ENCODE peak calls at places on chromosome 7, in five cellular contexts. J is IMR-90, O is esophagus squamous epithelium, N is ovary, V is endothelial cell of umbilical vein. W is an unnamed sample. For H3K4me1, the result is how much of the 10 kb centered on the place peaks cover.

GRCh38 chr7:11212080-11212711 is 238.5 kb downstream of the PHF14 start:
- DNase-seq in J (peak), O (no peak), V (peak), N (peak), W (peak)

GRCh38 chr7:144102041-144102440 is 7.3 kb upstream of the OR2A2 start:
- DNase-seq in J (no peak), O (no peak), N (no peak), V (no peak), W (no peak)

GRCh38 chr7:76326646-76327233 is 24.3 kb downstream of the HSPB1 start:
- DNase-seq in J (peak), N (no peak), O (no peak), V (peak), W (no peak)

GRCh38 chr7:26397326-26397725 is 105.7 kb downstream of the SNX10 start:
- DNase-seq in N (no peak), J (no peak), V (no peak), O (no peak), W (no peak)

GRCh38 chr7:92485974-92486373 is 8.2 kb upstream of the ERVW-1 start:
- DNase-seq in V (no peak), J (no peak), N (no peak), O (no peak), W (peak)

GRCh38 chr7:99112097-99112496 is 31.8 kb downstream of the SMURF1 start:
- DNase-seq in O (no peak), V (no peak), J (no peak), N (no peak), W (no peak)

GRCh38 chr7:98423043-98423442 is 22.2 kb upstream of the BAIAP2L1 start:
- DNase-seq in V (no peak), J (peak), O (no peak), N (no peak), W (no peak)

GRCh38 chr7:70794962-70795361 is 337.0 kb upstream of the GALNT17 start:
- DNase-seq in N (no peak), J (no peak), O (no peak), V (no peak), W (no peak)

GRCh38 chr7:83325083-83325482 is 162.4 kb upstream of the PCLO start:
- DNase-seq in J (no peak), V (no peak), N (no peak), O (no peak), W (no peak)

GRCh38 chr7:32428546-32428945 is 61.6 kb downstream of the LSM5 start:
- DNase-seq in N (no peak), O (no peak), V (no peak), J (no peak), W (no peak)

GRCh38 chr7:55570218-55570873 is 2.0 kb downstream of the VOPP1 start:
- DNase-seq in J (no peak), V (peak), O (no peak), N (no peak), W (no peak)

GRCh38 chr7:5282464-5283316 is at the start of gene SLC29A4:
- DNase-seq in V (no peak), O (no peak), J (no peak), N (peak), W (peak)

GRCh38 chr7:55555160-55555559 is 17.1 kb downstream of the VOPP1 start:
- DNase-seq in J (no peak), O (no peak), N (no peak), V (no peak), W (no peak)

GRCh38 chr7:143147070-143147469 is 15.2 kb downstream of the PIP start:
- DNase-seq in O (no peak), J (no peak), V (no peak), N (no peak), W (no peak)

GRCh38 chr7:28533731-28534531 is 121.6 kb downstream of the CREB5 start:
- DNase-seq in J (peak), V (peak), N (peak), O (no peak), W (no peak)

GRCh38 chr7:150378115-150378852 is 846 bp upstream of the ZNF775 start:
- DNase-seq in V (peak), J (peak), O (no peak), N (peak), W (peak)

GRCh38 chr7:52233248-52233647 is 802.2 kb upstream of the POM121L12 start:
- DNase-seq in J (no peak), O (no peak), V (no peak), N (no peak), W (no peak)

GRCh38 chr7:26729150-26729772 is 135.1 kb downstream of the SKAP2 start:
- DNase-seq in O (no peak), J (no peak), V (no peak), N (no peak), W (no peak)

GRCh38 chr7:86943447-86943846 is 116.0 kb downstream of the ELAPOR2 start:
- DNase-seq in J (no peak), N (no peak), O (no peak), V (no peak), W (no peak)

GRCh38 chr7:16345979-16346958 is 75.1 kb downstream of the CRPPA start:
- DNase-seq in V (no peak), O (no peak), J (peak), N (no peak), W (no peak)

GRCh38 chr7:44602576-44602910 is 3.9 kb upstream of the OGDH start:
- DNase-seq in V (no peak), N (no peak), O (no peak), J (no peak), W (no peak)

GRCh38 chr7:131010714-131011436 is 276.9 kb upstream of the KLF14 start:
- DNase-seq in O (no peak), V (no peak), N (no peak), J (peak), W (no peak)

GRCh38 chr7:53485354-53485753 is 449.9 kb downstream of the POM121L12 start:
- DNase-seq in N (no peak), V (no peak), J (no peak), O (no peak), W (no peak)

GRCh38 chr7:143429770-143430698 is 13.2 kb upstream of the TAS2R60 start:
- DNase-seq in J (peak), O (no peak), V (peak), N (no peak), W (no peak)

GRCh38 chr7:39609462-39610149 is 13.8 kb upstream of the RALA start:
- DNase-seq in V (peak), J (no peak), N (no peak), O (no peak), W (no peak)

GRCh38 chr7:123769371-123769770 is 20.6 kb upstream of the WASL start:
- DNase-seq in O (no peak), V (peak), N (no peak), J (peak), W (no peak)

GRCh38 chr7:155975490-155975889 is 163.2 kb upstream of the SHH start:
- DNase-seq in J (no peak), N (no peak), V (no peak), O (no peak), W (peak)

GRCh38 chr7:31311465-31312074 is 29.0 kb downstream of the NEUROD6 start:
- DNase-seq in N (no peak), J (no peak), V (no peak), O (no peak), W (no peak)

GRCh38 chr7:150801946-150802771 is 1.6 kb downstream of the TMEM176A start:
- DNase-seq in N (no peak), O (no peak), J (no peak), V (no peak), W (peak)

GRCh38 chr7:159263430-159263829 is 118.8 kb upstream of the VIPR2 start:
- DNase-seq in V (no peak), J (no peak), N (no peak), O (no peak), W (no peak)

GRCh38 chr7:18363751-18364402 is 131.7 kb upstream of the HDAC9 start:
- DNase-seq in V (no peak), J (no peak), O (no peak), N (no peak), W (no peak)

GRCh38 chr7:77691892-77692491 is 4.3 kb upstream of the RSBN1L start:
- DNase-seq in N (no peak), O (no peak), V (no peak), J (no peak), W (peak)

GRCh38 chr7:73738220-73738611 is 386 bp downstream of the ABHD11 start:
- DNase-seq in J (peak), V (peak), N (peak), O (no peak), W (peak)

GRCh38 chr7:73736885-73737284 is 1.7 kb downstream of the ABHD11 start:
- DNase-seq in N (no peak), J (no peak), V (no peak), O (no peak), W (no peak)

GRCh38 chr7:73737491-73738219 is 947 bp downstream of the ABHD11 start:
- DNase-seq in V (no peak), J (no peak), N (no peak), O (no peak), W (no peak)

GRCh38 chr7:73734619-73735525 is 3.7 kb downstream of the ABHD11 start:
- DNase-seq in O (no peak), V (peak), J (peak), N (no peak), W (peak)

DNA sequence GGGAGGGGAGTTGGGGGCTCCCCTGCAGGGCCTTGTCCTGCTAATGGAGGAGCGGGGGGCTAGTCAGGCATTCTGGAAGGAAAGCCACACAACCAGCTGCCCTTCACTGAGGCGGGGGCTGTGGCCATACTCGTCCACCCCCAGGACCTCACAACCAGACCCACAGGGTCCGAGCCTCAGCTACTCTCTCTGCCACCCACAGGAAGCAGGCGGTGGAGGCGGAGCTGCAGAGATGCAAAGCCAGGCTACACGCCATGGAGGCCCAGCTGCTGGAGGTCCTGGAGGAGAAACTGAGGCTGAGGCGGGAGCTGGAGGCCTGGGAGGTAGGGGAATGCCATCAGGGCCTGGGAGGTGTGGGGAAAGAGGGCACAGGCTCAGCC is 3.1 kb downstream of the ABHD11 start:
- DNase-seq in N (no peak), V (no peak), O (no peak), J (no peak), W (peak)
- H3K27ac ChIP-seq in N (no peak), V (no peak), O (peak), J (no peak), W (peak)

GRCh38 chr7:7148799-7149481 is 33.4 kb upstream of the C1GALT1 start:
- DNase-seq in O (no peak), J (no peak), V (no peak), N (no peak), W (no peak)
- TF ChIP-seq POLR2A in O (no peak), J (no peak), V (no peak), N (no peak), W (no peak)

DNA sequence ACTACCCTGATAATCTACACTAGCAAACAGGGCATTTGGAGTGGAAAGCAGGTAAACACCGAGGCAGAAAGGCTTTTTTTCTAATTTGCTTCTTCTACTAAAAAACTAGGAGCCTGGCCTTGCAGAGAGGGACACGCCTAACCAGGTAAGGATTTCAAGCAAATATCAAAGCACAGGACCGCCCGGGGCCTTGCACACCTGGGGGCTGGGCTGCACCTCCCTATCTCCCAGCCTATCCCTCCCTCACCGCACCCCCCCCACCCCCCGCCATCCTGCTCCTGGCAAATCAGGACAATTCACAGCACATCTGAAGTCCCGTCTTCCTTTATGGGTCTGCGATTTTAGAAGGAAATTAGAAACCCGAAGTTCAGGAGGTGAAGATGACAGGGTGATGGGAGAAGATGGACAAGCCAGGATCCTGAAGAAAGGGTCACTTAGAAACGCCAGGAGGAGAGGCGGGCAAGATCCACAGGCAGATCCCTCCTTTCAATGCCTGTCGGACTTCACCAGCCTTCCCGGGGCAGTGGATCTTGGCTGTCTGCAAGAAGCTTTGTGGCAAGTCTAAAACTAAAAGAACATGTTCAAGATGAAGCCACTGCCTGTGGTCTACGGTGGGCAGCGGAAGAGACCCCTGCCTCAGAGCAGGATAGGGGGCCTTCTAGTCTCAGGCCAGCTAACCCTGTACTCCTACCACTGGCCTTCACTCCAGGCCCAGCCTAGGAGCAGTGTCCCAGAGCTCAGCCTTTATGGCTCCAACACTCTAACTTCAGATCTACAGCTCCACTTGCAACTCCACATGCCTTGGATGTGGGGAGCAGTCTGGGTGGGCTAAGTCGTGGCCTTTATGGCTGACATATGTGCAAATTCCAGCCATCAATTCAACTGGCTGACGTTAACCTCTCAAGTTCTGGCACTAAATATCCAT is 43.9 kb downstream of the TNS3 start:
- DNase-seq in V (no peak), J (no peak), O (no peak), N (no peak), W (no peak)
- H3K4me1 ChIP-seq in V (under half), J (under half), O (under half), N (under half), W (under half)

DNA sequence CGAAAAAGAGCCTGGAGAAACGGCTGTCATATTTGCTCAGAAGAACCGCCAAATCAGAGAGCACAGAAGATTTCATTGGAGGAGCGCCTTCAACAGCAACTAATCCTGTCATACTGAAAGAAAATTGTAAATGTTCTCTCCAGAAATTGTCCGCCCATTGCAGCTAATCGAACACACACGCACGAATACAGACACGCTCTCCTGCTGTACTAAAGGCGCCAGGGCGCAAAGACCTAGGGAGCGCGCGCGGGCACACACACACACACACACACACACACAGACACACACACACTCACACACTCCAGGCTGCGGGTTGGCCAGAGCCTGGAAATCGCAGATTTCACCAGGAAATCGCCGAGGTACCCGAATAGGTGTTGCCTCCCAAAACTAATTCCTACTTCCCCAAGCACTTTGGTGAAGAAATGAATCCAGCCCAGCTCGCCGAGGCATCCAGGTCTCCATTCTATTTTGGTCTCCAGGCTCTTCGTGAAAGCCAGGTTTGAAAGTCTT is at the start of gene CHRM2:
- DNase-seq in J (peak), N (no peak), O (no peak), V (no peak), W (no peak)
- H3K27ac ChIP-seq in J (peak), N (no peak), O (no peak), V (no peak), W (peak)

GRCh38 chr7:102287082-102287464 is 405 bp downstream of the SH2B2 start:
- DNase-seq in V (peak), N (peak), J (no peak), O (no peak), W (no peak)

GRCh38 chr7:102287465-102288146 is 938 bp downstream of the SH2B2 start:
- DNase-seq in V (no peak), O (no peak), J (no peak), N (peak), W (peak)

GRCh38 chr7:102284891-102285540 is 1.7 kb upstream of the SH2B2 start:
- DNase-seq in V (no peak), N (peak), O (no peak), J (no peak), W (peak)

GRCh38 chr7:102285541-102286236 is 979 bp upstream of the SH2B2 start:
- DNase-seq in N (no peak), V (no peak), J (no peak), O (no peak), W (no peak)

GRCh38 chr7:102286237-102287081 is at the start of gene SH2B2:
- DNase-seq in J (peak), N (peak), O (no peak), V (peak), W (peak)
- TF ChIP-seq POLR2A in J (peak), N (peak), O (peak), V (no peak), W (peak)

GRCh38 chr7:50369408-50370026 is 65.0 kb downstream of the IKZF1 start:
- DNase-seq in O (no peak), V (peak), N (no peak), J (no peak), W (no peak)

GRCh38 chr7:50371551-50372021 is 67.1 kb downstream of the IKZF1 start:
- DNase-seq in O (no peak), V (no peak), N (no peak), J (no peak), W (no peak)

GRCh38 chr7:50376056-50376455 is 71.5 kb downstream of the IKZF1 start:
- DNase-seq in J (no peak), N (no peak), V (no peak), O (no peak), W (no peak)

GRCh38 chr7:50370884-50371283 is 66.4 kb downstream of the IKZF1 start:
- DNase-seq in J (no peak), V (no peak), O (no peak), N (no peak), W (no peak)

GRCh38 chr7:50372921-50373320 is 68.4 kb downstream of the IKZF1 start:
- DNase-seq in O (no peak), N (no peak), J (no peak), V (no peak), W (no peak)
- H3K4me1 ChIP-seq in O (under half), N (under half), J (under half), V (under half), W (under half)

DNA sequence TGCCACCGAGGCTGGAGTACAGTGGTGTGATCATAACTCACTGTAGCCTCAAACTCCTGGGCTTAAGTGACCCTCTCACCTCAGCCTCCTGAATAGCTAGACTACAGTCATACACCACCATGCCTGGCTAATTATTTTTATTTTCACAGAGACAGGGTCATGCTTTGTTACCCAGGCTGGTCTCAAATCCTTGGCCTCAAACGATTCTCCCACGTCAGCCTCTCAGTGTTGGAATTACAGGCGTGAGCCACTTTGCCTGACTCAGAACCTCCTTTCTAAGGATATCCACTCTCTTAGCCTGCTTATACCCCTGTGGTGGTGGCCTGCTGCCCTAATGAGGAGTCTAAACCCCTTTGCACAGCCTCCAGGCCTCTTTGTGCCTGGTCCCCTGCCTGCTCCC is 4.2 kb upstream of the IGFBP1 start:
- DNase-seq in V (no peak), J (no peak), N (no peak), O (no peak), W (no peak)
- H3K27ac ChIP-seq in V (no peak), J (no peak), N (no peak), O (no peak), W (no peak)

GRCh38 chr7:1939434-1940401 is 269.6 kb downstream of the ELFN1 start:
- DNase-seq in J (no peak), N (no peak), V (no peak), O (no peak), W (no peak)

GRCh38 chr7:1938788-1939433 is 268.8 kb downstream of the ELFN1 start:
- DNase-seq in J (no peak), N (no peak), V (no peak), O (no peak), W (no peak)

GRCh38 chr7:1941464-1942025 is 271.5 kb downstream of the ELFN1 start:
- DNase-seq in O (no peak), V (no peak), N (no peak), J (no peak), W (no peak)

GRCh38 chr7:1940863-1941262 is 270.8 kb downstream of the ELFN1 start:
- DNase-seq in O (no peak), N (no peak), J (no peak), V (no peak), W (no peak)

DNA sequence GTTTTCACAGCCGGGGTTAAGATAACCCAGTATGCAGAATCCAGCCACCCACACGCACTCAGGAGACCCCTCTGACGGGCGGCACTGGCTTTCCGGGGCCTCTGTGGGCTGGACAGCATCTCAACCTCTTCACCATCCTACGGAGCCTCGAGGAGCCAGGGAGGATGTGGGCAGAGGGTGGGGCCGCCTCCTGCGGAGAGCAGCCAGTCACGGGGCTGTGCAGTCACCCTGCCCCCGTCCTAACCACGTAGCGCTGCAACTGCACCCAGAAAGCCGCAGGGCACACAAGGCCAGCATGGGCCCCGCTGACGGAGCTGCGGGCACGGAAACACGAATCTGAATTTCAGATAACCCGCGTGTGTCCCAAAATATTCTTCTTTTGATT is 270.3 kb downstream of the ELFN1 start:
- DNase-seq in N (no peak), O (peak), J (no peak), V (no peak), W (peak)
- TF ChIP-seq POLR2A in N (no peak), O (peak), J (no peak), V (no peak), W (peak)

W was measured in transverse colon.